ENCODE peak calls at places on chromosomes 1 and 21, in seven cellular contexts. U is AG09309, J is upper lobe of left lung, X is IMR-90, B is DND-41, C is RWPE1, G is GM10248. M is an unnamed sample.

GRCh38 chr1:11563560-11564069 is 84.7 kb downstream of the DISP3 start:
- DNase-seq in U (no peak), C (peak), X (no peak), G (no peak), B (no peak), J (peak), M (no peak)

GRCh38 chr1:1415751-1416150 is 5.3 kb downstream of the ANKRD65 start:
- DNase-seq in G (no peak), B (no peak), C (no peak), U (no peak), X (no peak), J (no peak), M (no peak)

GRCh38 chr1:96872757-96873156 is 151.2 kb downstream of the PTBP2 start:
- DNase-seq in X (no peak), U (no peak), C (no peak), J (no peak), B (no peak), G (no peak), M (no peak)

GRCh38 chr1:177311111-177311510 is 140.4 kb downstream of the BRINP2 start:
- DNase-seq in J (no peak), C (no peak), G (no peak), X (no peak), U (no peak), B (no peak), M (no peak)

GRCh38 chr21:43779660-43780059 is 3.6 kb upstream of the CSTB start:
- DNase-seq in B (peak), G (no peak), J (no peak), C (no peak), U (no peak), X (no peak), M (no peak)

GRCh38 chr1:36654586-36654985 is 171.9 kb upstream of the CSF3R start:
- DNase-seq in X (no peak), C (no peak), G (no peak), U (no peak), J (no peak), B (no peak), M (no peak)

GRCh38 chr1:54745864-54746263 is 18.5 kb downstream of the PARS2 start:
- DNase-seq in C (no peak), B (no peak), U (no peak), J (no peak), G (no peak), X (no peak), M (no peak)

GRCh38 chr1:218474089-218474488 is 129.0 kb downstream of the TGFB2 start:
- DNase-seq in G (no peak), U (no peak), X (no peak), B (no peak), J (no peak), C (no peak), M (no peak)

GRCh38 chr1:59146651-59147358 is 150.1 kb upstream of the FGGY start:
- DNase-seq in X (peak), B (no peak), J (peak), G (peak), C (no peak), U (no peak), M (peak)

GRCh38 chr1:33163621-33164071 is 18.2 kb downstream of the TRIM62 start:
- DNase-seq in C (no peak), U (no peak), B (no peak), G (no peak), X (peak), J (no peak), M (no peak)

GRCh38 chr1:76961181-76961580 is 93.9 kb downstream of the ST6GALNAC5 start:
- DNase-seq in J (no peak), C (no peak), B (no peak), G (no peak), U (no peak), X (peak), M (no peak)

GRCh38 chr1:15698201-15698600 is 14.1 kb downstream of the PLEKHM2 start:
- DNase-seq in X (no peak), G (no peak), J (no peak), U (no peak), B (no peak), C (no peak), M (no peak)

GRCh38 chr1:153288634-153289275 is 24.0 kb downstream of the PGLYRP3 start:
- DNase-seq in X (no peak), B (peak), C (peak), G (peak), U (no peak), J (no peak), M (no peak)

GRCh38 chr1:108734176-108734865 is 12.2 kb upstream of the STXBP3 start:
- DNase-seq in C (no peak), J (no peak), U (no peak), X (no peak), G (no peak), B (no peak), M (no peak)

GRCh38 chr1:8598060-8598724 is 219.2 kb downstream of the RERE start:
- DNase-seq in G (no peak), X (peak), J (no peak), C (no peak), B (no peak), U (no peak), M (no peak)
- TF ChIP-seq CTCF in G (no peak), X (peak), J (peak), C (no peak), B (no peak), U (peak), M (no peak)

DNA sequence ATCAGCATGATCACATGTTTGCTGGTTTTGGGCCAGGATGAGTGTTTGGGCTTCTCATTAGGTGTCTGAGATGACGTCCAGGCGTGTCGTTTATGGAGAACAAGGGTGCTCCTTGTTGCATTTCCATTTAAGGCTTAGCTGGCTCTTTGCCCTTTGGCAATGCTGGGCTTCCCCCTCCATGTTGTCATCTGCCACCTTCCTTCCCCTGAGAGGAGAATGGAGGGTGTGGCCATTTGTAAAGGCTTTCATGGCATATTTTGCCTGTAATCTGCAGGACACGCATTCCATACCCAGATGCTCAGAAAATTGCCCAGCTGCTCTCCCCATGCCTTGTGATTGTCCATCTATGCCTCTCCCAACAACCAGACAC is 27.7 kb downstream of the PKP1 start:
- DNase-seq in U (no peak), J (no peak), X (peak), G (no peak), C (peak), B (no peak), M (no peak)
- TF ChIP-seq CTCF in U (no peak), J (no peak), X (no peak), G (no peak), C (no peak), B (no peak), M (no peak)

DNA sequence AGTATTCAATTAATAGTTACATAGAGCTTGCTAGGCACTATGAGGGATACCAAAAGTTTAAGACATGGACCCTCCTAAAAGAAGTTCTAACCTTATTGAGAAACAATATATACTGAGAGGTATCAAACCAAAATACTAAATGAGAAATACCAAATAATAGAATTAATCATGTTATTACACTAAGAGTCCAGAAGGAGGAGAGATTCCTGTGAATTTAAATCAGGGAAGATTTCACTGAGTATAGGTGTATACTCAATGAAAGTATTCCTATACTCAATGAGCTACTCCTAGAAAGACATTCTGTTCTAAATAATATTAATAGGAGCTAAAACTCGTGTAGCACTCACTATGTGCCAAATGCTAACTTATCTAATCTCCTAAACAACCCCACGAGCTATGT is 9.4 kb downstream of the CR1L start:
- DNase-seq in J (no peak), G (no peak), B (no peak), C (no peak), X (peak), U (no peak), M (no peak)
- TF ChIP-seq CTCF in J (no peak), G (no peak), B (no peak), C (no peak), X (peak), U (peak), M (no peak)

DNA sequence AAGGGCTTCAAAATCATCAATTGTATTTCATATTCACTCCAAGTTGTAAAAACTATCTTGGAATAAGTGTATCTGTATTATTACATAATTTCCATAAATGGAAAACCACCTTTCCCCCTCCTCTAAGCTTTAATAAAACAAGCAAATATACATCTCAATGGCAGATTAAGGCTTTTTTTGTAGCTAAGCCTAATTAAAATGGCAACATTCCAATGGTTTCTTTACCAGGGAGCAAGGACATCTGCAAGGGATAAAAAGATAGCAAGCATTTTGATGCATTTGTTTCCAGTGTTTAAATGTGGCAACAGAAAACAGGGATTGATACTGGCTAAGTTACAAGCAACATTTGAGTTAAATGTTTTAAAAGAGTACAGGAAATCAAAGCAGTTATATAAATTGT is 1012.6 kb downstream of the ADGRL2 start:
- DNase-seq in X (no peak), J (no peak), B (no peak), U (no peak), C (no peak), G (no peak), M (no peak)
- TF ChIP-seq CTCF in X (no peak), J (no peak), B (no peak), U (no peak), C (no peak), G (no peak), M (no peak)

GRCh38 chr21:39350094-39351006 is 1.5 kb upstream of the HMGN1 start:
- DNase-seq in U (no peak), J (peak), X (no peak), B (no peak), G (no peak), C (no peak), M (no peak)
- TF ChIP-seq CTCF in U (no peak), J (no peak), X (no peak), B (no peak), G (no peak), C (no peak), M (no peak)

DNA sequence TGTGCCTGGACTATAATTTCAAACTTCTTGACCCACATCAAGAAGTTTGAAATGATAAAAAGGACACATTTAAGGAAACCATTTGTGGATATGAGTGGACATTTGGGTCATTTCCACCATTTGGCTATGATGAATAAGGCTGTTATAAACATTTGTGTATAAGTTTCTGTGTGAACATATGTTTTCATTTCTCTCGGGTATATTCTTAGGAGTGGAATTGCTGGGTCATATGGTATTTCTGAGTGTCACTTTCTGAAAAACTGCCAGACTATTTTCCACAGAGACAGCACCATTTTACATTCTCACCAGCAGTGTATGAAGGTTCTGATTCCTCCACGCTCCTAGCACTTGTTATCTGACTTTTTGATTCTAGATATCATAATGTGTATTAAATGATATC is 50.8 kb downstream of the GPR137B start:
- DNase-seq in U (no peak), G (no peak), J (no peak), X (peak), B (no peak), C (no peak), M (no peak)
- TF ChIP-seq CTCF in U (no peak), G (no peak), J (no peak), X (no peak), B (no peak), C (no peak), M (no peak)

DNA sequence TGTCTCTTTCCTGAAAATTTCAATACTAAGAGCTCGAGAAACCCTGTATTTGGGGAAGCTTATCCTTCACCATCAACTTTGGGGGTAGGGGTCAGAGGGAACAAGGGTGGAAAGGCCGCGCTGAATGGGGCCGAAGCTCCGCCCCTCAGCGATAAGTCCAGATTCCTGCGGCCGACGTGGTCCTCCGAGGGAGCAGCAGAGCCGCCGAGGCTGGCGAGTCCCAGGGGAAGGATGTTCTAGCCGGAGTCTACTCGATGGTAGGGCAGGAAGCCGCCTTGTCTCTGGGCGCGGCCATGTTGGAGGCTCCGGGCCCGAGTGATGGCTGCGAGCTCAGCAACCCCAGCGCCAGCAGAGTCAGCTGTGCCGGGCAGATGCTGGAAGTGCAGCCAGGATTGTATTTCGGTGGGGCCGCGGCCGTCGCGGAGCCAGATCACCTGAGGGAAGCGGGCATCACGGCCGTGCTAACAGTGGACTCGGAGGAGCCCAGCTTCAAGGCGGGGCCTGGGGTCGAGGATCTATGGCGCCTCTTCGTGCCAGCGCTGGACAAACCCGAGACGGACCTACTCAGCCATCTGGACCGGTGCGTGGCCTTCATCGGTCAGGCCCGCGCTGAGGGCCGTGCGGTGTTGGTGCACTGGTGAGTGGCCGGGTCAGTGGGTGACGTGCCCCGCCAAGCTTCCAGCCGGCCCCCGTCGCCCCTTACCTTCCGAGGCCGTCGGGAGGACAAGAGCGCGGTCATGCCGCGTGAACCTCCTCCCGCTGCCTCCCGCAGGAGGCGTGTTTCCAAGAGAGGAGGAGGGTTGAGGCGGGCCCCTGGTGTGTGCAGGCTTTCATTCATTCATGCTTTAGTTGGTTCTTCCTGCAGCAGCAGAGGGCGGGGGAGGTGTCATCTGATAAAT is at the start of gene DUSP12:
- DNase-seq in B (peak), X (peak), U (peak), C (peak), G (peak), J (peak), M (peak)
- TF ChIP-seq CTCF in B (peak), X (peak), U (peak), C (peak), G (peak), J (no peak), M (no peak)

GRCh38 chr1:240831922-240832321 is 220.0 kb upstream of the GREM2 start:
- DNase-seq in B (no peak), U (no peak), J (no peak), G (no peak), X (no peak), C (no peak), M (no peak)
- TF ChIP-seq CTCF in B (peak), U (peak), J (no peak), G (no peak), X (peak), C (no peak), M (no peak)

GRCh38 chr1:166350490-166350889 is 183.7 kb upstream of the FAM78B start:
- DNase-seq in C (no peak), X (no peak), B (no peak), G (no peak), U (no peak), J (no peak), M (no peak)
- TF ChIP-seq CTCF in C (no peak), X (no peak), B (no peak), G (no peak), U (no peak), J (no peak), M (no peak)

GRCh38 chr1:44024903-44025525 is 6.2 kb downstream of the SLC6A9 start:
- DNase-seq in U (no peak), G (no peak), X (no peak), J (no peak), B (no peak), C (peak), M (no peak)
- TF ChIP-seq CTCF in U (no peak), G (no peak), X (no peak), J (no peak), B (no peak), C (no peak), M (no peak)

M was measured in CD8-positive, alpha-beta T cell.